ENCODE peak calls at places on chromosomes 4 and X, in eight cellular contexts. One of them, this sample, is unnamed.

GRCh38 chr4:138910914-138911336 is 104.7 kb upstream of the NOCT start:
- DNase-seq in IMR-90: peak
- DNase-seq in lower leg skin: peak
- DNase-seq in fibroblast of lung: peak
- DNase-seq in HCT116: no peak
- DNase-seq in transverse colon: peak
- DNase-seq in hepatocyte: peak
- DNase-seq in endothelial cell of umbilical vein: peak
- DNase-seq in this sample: peak

GRCh38 chr4:6419452-6420028 is 52.9 kb downstream of the PPP2R2C start:
- DNase-seq in IMR-90: peak
- DNase-seq in lower leg skin: no peak
- DNase-seq in fibroblast of lung: no peak
- DNase-seq in HCT116: no peak
- DNase-seq in transverse colon: no peak
- DNase-seq in hepatocyte: no peak
- DNase-seq in endothelial cell of umbilical vein: no peak
- DNase-seq in this sample: no peak

GRCh38 chrX:68112321-68112720 is 321.0 kb downstream of the OPHN1 start:
- DNase-seq in IMR-90: peak
- DNase-seq in lower leg skin: no peak
- DNase-seq in fibroblast of lung: peak
- DNase-seq in HCT116: no peak
- DNase-seq in transverse colon: no peak
- DNase-seq in hepatocyte: no peak
- DNase-seq in endothelial cell of umbilical vein: peak
- DNase-seq in this sample: no peak

GRCh38 chr4:56787380-56787779 is 34.1 kb downstream of the SPINK2 start:
- DNase-seq in IMR-90: no peak
- DNase-seq in lower leg skin: no peak
- DNase-seq in fibroblast of lung: no peak
- DNase-seq in HCT116: no peak
- DNase-seq in transverse colon: peak
- DNase-seq in hepatocyte: peak
- DNase-seq in endothelial cell of umbilical vein: no peak
- DNase-seq in this sample: no peak

GRCh38 chr4:8238061-8238511 is 31.5 kb upstream of the HTRA3 start:
- DNase-seq in IMR-90: no peak
- DNase-seq in lower leg skin: no peak
- DNase-seq in fibroblast of lung: no peak
- DNase-seq in HCT116: no peak
- DNase-seq in transverse colon: peak
- DNase-seq in hepatocyte: peak
- DNase-seq in endothelial cell of umbilical vein: no peak
- DNase-seq in this sample: no peak

GRCh38 chrX:110036162-110037033 is 33.5 kb downstream of the TMEM164 start:
- DNase-seq in IMR-90: no peak
- DNase-seq in lower leg skin: no peak
- DNase-seq in fibroblast of lung: no peak
- DNase-seq in HCT116: no peak
- DNase-seq in transverse colon: no peak
- DNase-seq in hepatocyte: no peak
- DNase-seq in endothelial cell of umbilical vein: no peak
- DNase-seq in this sample: no peak

GRCh38 chr4:82499705-82500104 is 62.1 kb downstream of the TMEM150C start:
- DNase-seq in IMR-90: no peak
- DNase-seq in lower leg skin: no peak
- DNase-seq in fibroblast of lung: no peak
- DNase-seq in HCT116: no peak
- DNase-seq in transverse colon: no peak
- DNase-seq in hepatocyte: no peak
- DNase-seq in endothelial cell of umbilical vein: no peak
- DNase-seq in this sample: no peak

GRCh38 chrX:120302434-120302833 is 8.8 kb downstream of the TMEM255A start:
- DNase-seq in IMR-90: no peak
- DNase-seq in lower leg skin: no peak
- DNase-seq in fibroblast of lung: no peak
- DNase-seq in HCT116: no peak
- DNase-seq in transverse colon: peak
- DNase-seq in hepatocyte: peak
- DNase-seq in endothelial cell of umbilical vein: no peak
- DNase-seq in this sample: no peak

GRCh38 chr4:151359576-151359975 is 34.2 kb upstream of the SH3D19 start:
- DNase-seq in IMR-90: no peak
- DNase-seq in lower leg skin: no peak
- DNase-seq in fibroblast of lung: no peak
- DNase-seq in HCT116: no peak
- DNase-seq in transverse colon: peak
- DNase-seq in hepatocyte: no peak
- DNase-seq in endothelial cell of umbilical vein: peak
- DNase-seq in this sample: no peak

GRCh38 chr4:76753814-76754213 is 144.1 kb downstream of the SOWAHB start:
- DNase-seq in IMR-90: peak
- DNase-seq in lower leg skin: no peak
- DNase-seq in fibroblast of lung: peak
- DNase-seq in HCT116: no peak
- DNase-seq in transverse colon: no peak
- DNase-seq in hepatocyte: peak
- DNase-seq in endothelial cell of umbilical vein: peak
- DNase-seq in this sample: peak

GRCh38 chr4:2468464-2469191 is at the start of gene RNF4:
- DNase-seq in IMR-90: peak
- DNase-seq in lower leg skin: peak
- DNase-seq in fibroblast of lung: peak
- DNase-seq in HCT116: peak
- DNase-seq in transverse colon: peak
- DNase-seq in hepatocyte: peak
- DNase-seq in endothelial cell of umbilical vein: peak
- DNase-seq in this sample: peak

GRCh38 chr4:25908491-25908901 is 5.5 kb upstream of the SMIM20 start:
- DNase-seq in IMR-90: peak
- DNase-seq in lower leg skin: no peak
- DNase-seq in fibroblast of lung: peak
- DNase-seq in HCT116: peak
- DNase-seq in transverse colon: no peak
- DNase-seq in hepatocyte: peak
- DNase-seq in endothelial cell of umbilical vein: peak
- DNase-seq in this sample: peak

GRCh38 chr4:164768516-164768915 is 14.6 kb downstream of the SMIM31 start:
- DNase-seq in IMR-90: peak
- DNase-seq in lower leg skin: no peak
- DNase-seq in fibroblast of lung: no peak
- DNase-seq in HCT116: peak
- DNase-seq in transverse colon: no peak
- DNase-seq in hepatocyte: peak
- DNase-seq in endothelial cell of umbilical vein: no peak
- DNase-seq in this sample: no peak

GRCh38 chr4:122221322-122221721 is 69.2 kb downstream of the BLTP1 start:
- DNase-seq in IMR-90: no peak
- DNase-seq in lower leg skin: no peak
- DNase-seq in fibroblast of lung: no peak
- DNase-seq in HCT116: no peak
- DNase-seq in transverse colon: no peak
- DNase-seq in hepatocyte: no peak
- DNase-seq in endothelial cell of umbilical vein: no peak
- DNase-seq in this sample: no peak

GRCh38 chr4:7854697-7855370 is 84.8 kb downstream of the AFAP1 start:
- DNase-seq in IMR-90: no peak
- DNase-seq in lower leg skin: no peak
- DNase-seq in fibroblast of lung: peak
- DNase-seq in HCT116: no peak
- DNase-seq in transverse colon: no peak
- DNase-seq in hepatocyte: no peak
- DNase-seq in endothelial cell of umbilical vein: no peak
- DNase-seq in this sample: no peak

GRCh38 chr4:108165601-108166000 is 3.1 kb downstream of the LEF1 start:
- DNase-seq in IMR-90: no peak
- DNase-seq in lower leg skin: no peak
- DNase-seq in fibroblast of lung: no peak
- DNase-seq in HCT116: no peak
- DNase-seq in transverse colon: no peak
- DNase-seq in hepatocyte: no peak
- DNase-seq in endothelial cell of umbilical vein: no peak
- DNase-seq in this sample: no peak

GRCh38 chrX:133726211-133726630 is 259.2 kb downstream of the GPC3 start:
- DNase-seq in IMR-90: peak
- DNase-seq in lower leg skin: no peak
- DNase-seq in fibroblast of lung: peak
- DNase-seq in HCT116: peak
- DNase-seq in transverse colon: no peak
- DNase-seq in hepatocyte: peak
- DNase-seq in endothelial cell of umbilical vein: peak
- DNase-seq in this sample: peak

GRCh38 chrX:24146283-24146865 is 3.2 kb upstream of the ZFX start:
- DNase-seq in IMR-90: peak
- DNase-seq in lower leg skin: no peak
- DNase-seq in fibroblast of lung: no peak
- DNase-seq in HCT116: no peak
- DNase-seq in transverse colon: no peak
- DNase-seq in hepatocyte: no peak
- DNase-seq in endothelial cell of umbilical vein: peak
- DNase-seq in this sample: no peak

GRCh38 chr4:147019061-147019460 is 73.4 kb upstream of the TTC29 start:
- DNase-seq in IMR-90: peak
- DNase-seq in lower leg skin: peak
- DNase-seq in fibroblast of lung: peak
- DNase-seq in HCT116: peak
- DNase-seq in transverse colon: peak
- DNase-seq in hepatocyte: peak
- DNase-seq in endothelial cell of umbilical vein: peak
- DNase-seq in this sample: peak
- TF ChIP-seq CTCF in IMR-90: peak
- TF ChIP-seq CTCF in lower leg skin: no peak
- TF ChIP-seq CTCF in fibroblast of lung: peak
- TF ChIP-seq CTCF in HCT116: peak
- TF ChIP-seq CTCF in transverse colon: peak
- TF ChIP-seq CTCF in hepatocyte: peak
- TF ChIP-seq CTCF in endothelial cell of umbilical vein: peak
- TF ChIP-seq CTCF in this sample: peak

GRCh38 chrX:124232523-124233201 is 99.8 kb upstream of the TEX13D start:
- DNase-seq in IMR-90: no peak
- DNase-seq in lower leg skin: no peak
- DNase-seq in fibroblast of lung: peak
- DNase-seq in HCT116: no peak
- DNase-seq in transverse colon: no peak
- DNase-seq in hepatocyte: no peak
- DNase-seq in endothelial cell of umbilical vein: no peak
- DNase-seq in this sample: no peak

GRCh38 chrX:124229374-124229773 is 103.1 kb upstream of the TEX13D start:
- DNase-seq in IMR-90: no peak
- DNase-seq in lower leg skin: no peak
- DNase-seq in fibroblast of lung: no peak
- DNase-seq in HCT116: no peak
- DNase-seq in transverse colon: no peak
- DNase-seq in hepatocyte: no peak
- DNase-seq in endothelial cell of umbilical vein: no peak
- DNase-seq in this sample: no peak

GRCh38 chrX:124228849-124229248 is 103.6 kb upstream of the TEX13D start:
- DNase-seq in IMR-90: no peak
- DNase-seq in lower leg skin: no peak
- DNase-seq in fibroblast of lung: no peak
- DNase-seq in HCT116: no peak
- DNase-seq in transverse colon: no peak
- DNase-seq in hepatocyte: no peak
- DNase-seq in endothelial cell of umbilical vein: no peak
- DNase-seq in this sample: no peak

GRCh38 chrX:124230573-124231300 is 101.7 kb upstream of the TEX13D start:
- DNase-seq in IMR-90: no peak
- DNase-seq in lower leg skin: no peak
- DNase-seq in fibroblast of lung: no peak
- DNase-seq in HCT116: no peak
- DNase-seq in transverse colon: no peak
- DNase-seq in hepatocyte: no peak
- DNase-seq in endothelial cell of umbilical vein: no peak
- DNase-seq in this sample: no peak

DNA sequence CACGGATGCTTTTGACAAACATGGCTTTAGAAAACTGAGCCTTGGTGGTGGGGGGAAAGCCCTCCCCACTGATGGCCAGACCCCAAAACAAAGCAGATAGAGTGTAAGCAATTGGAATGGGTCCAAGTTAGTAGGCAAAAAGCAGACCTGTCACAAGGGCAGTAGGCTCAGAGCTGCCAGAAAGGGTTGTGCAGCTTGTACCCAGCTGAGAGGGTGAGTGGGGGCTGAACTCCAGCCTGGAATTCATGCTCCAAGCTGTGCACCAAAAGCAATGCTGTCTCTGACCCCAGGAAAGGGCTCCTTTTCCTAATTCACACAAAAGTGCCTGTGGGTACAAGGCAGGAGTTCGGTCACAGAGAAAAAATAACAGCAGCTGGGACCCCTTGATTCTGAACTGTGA is 101.0 kb upstream of the TEX13D start:
- DNase-seq in IMR-90: no peak
- DNase-seq in lower leg skin: no peak
- DNase-seq in fibroblast of lung: no peak
- DNase-seq in HCT116: no peak
- DNase-seq in transverse colon: no peak
- DNase-seq in hepatocyte: no peak
- DNase-seq in endothelial cell of umbilical vein: no peak
- DNase-seq in this sample: no peak
- H3K4me3 ChIP-seq in IMR-90: no peak
- H3K4me3 ChIP-seq in lower leg skin: no peak
- H3K4me3 ChIP-seq in fibroblast of lung: no peak
- H3K4me3 ChIP-seq in HCT116: no peak
- H3K4me3 ChIP-seq in transverse colon: no peak
- H3K4me3 ChIP-seq in hepatocyte: no peak
- H3K4me3 ChIP-seq in endothelial cell of umbilical vein: no peak
- H3K4me3 ChIP-seq in this sample: no peak

GRCh38 chrX:17531500-17531899 is 156.5 kb downstream of the NHS start:
- DNase-seq in IMR-90: no peak
- DNase-seq in lower leg skin: no peak
- DNase-seq in fibroblast of lung: no peak
- DNase-seq in HCT116: no peak
- DNase-seq in transverse colon: no peak
- DNase-seq in hepatocyte: no peak
- DNase-seq in endothelial cell of umbilical vein: no peak
- DNase-seq in this sample: no peak

GRCh38 chrX:17537652-17538301 is 162.8 kb downstream of the NHS start:
- DNase-seq in IMR-90: no peak
- DNase-seq in lower leg skin: no peak
- DNase-seq in fibroblast of lung: no peak
- DNase-seq in HCT116: no peak
- DNase-seq in transverse colon: peak
- DNase-seq in hepatocyte: no peak
- DNase-seq in endothelial cell of umbilical vein: no peak
- DNase-seq in this sample: no peak

GRCh38 chrX:17529349-17529748 is 154.3 kb downstream of the NHS start:
- DNase-seq in IMR-90: no peak
- DNase-seq in lower leg skin: no peak
- DNase-seq in fibroblast of lung: no peak
- DNase-seq in HCT116: no peak
- DNase-seq in transverse colon: no peak
- DNase-seq in hepatocyte: no peak
- DNase-seq in endothelial cell of umbilical vein: no peak
- DNase-seq in this sample: no peak

GRCh38 chrX:17535229-17535628 is 160.2 kb downstream of the NHS start:
- DNase-seq in IMR-90: peak
- DNase-seq in lower leg skin: no peak
- DNase-seq in fibroblast of lung: no peak
- DNase-seq in HCT116: peak
- DNase-seq in transverse colon: peak
- DNase-seq in hepatocyte: peak
- DNase-seq in endothelial cell of umbilical vein: peak
- DNase-seq in this sample: no peak
- TF ChIP-seq CTCF in IMR-90: peak
- TF ChIP-seq CTCF in lower leg skin: no peak
- TF ChIP-seq CTCF in fibroblast of lung: peak
- TF ChIP-seq CTCF in HCT116: peak
- TF ChIP-seq CTCF in transverse colon: no peak
- TF ChIP-seq CTCF in hepatocyte: peak
- TF ChIP-seq CTCF in endothelial cell of umbilical vein: peak
- TF ChIP-seq CTCF in this sample: peak

GRCh38 chrX:40151211-40152172 is 53.7 kb upstream of the BCOR start:
- DNase-seq in IMR-90: no peak
- DNase-seq in lower leg skin: no peak
- DNase-seq in fibroblast of lung: no peak
- DNase-seq in HCT116: no peak
- DNase-seq in transverse colon: no peak
- DNase-seq in hepatocyte: peak
- DNase-seq in endothelial cell of umbilical vein: no peak
- DNase-seq in this sample: no peak
- H3K4me3 ChIP-seq in IMR-90: no peak
- H3K4me3 ChIP-seq in lower leg skin: no peak
- H3K4me3 ChIP-seq in fibroblast of lung: no peak
- H3K4me3 ChIP-seq in HCT116: peak
- H3K4me3 ChIP-seq in transverse colon: no peak
- H3K4me3 ChIP-seq in hepatocyte: no peak
- H3K4me3 ChIP-seq in endothelial cell of umbilical vein: no peak
- H3K4me3 ChIP-seq in this sample: no peak

This sample was measured in HFF-Myc.